ENCODE peak calls at places on chromosomes 4 and X, in nine cellular contexts. N is RKO; S is cardiac fibroblast; B is CD8-positive, alpha-beta memory T cell; L is activated naive CD4-positive, alpha-beta T cell treated with anti-CD3 and anti-CD28 coated beads, Interleukin-2, amount 50 U/mL, for 72 hours; P is fibroblast of pulmonary artery; F is stimulated activated CD4-positive, alpha-beta T cell treated with anti-CD3 and anti-CD28 coated beads, Interleukin-12 subunit alpha, Interleukin-12 subunit beta, amount 100 ng/mL, for 48 hours; O is DND-41; E is NCI-H2081. D is an unnamed sample.

GRCh38 chrX:135740683-135741149 is 27.3 kb downstream of the CT45A3 start:
- DNase-seq in N (peak), S (peak), B (peak), L (peak), P (no peak), F (peak), O (peak), E (no peak), D (no peak)

GRCh38 chr4:171524913-171525312 is 288.3 kb upstream of the GALNTL6 start:
- DNase-seq in N (no peak), S (no peak), B (no peak), L (no peak), P (no peak), F (no peak), O (no peak), E (no peak), D (no peak)

GRCh38 chr4:39498724-39499014 is 28.6 kb downstream of the UGDH start:
- DNase-seq in N (no peak), S (no peak), B (no peak), L (no peak), P (no peak), F (no peak), O (no peak), E (no peak), D (no peak)

GRCh38 chr4:3387943-3388348 is 53.8 kb upstream of the HGFAC start:
- DNase-seq in N (no peak), S (peak), B (no peak), L (no peak), P (peak), F (no peak), O (no peak), E (peak), D (no peak)

GRCh38 chrX:134933911-134934310 is 56.9 kb upstream of the SMIM10 start:
- DNase-seq in N (no peak), S (no peak), B (no peak), L (no peak), P (no peak), F (no peak), O (no peak), E (peak), D (no peak)

GRCh38 chr4:3202836-3203820 is 45.8 kb upstream of the MSANTD1 start:
- DNase-seq in N (no peak), S (peak), B (no peak), L (peak), P (peak), F (peak), O (no peak), E (no peak), D (no peak)

GRCh38 chrX:105483011-105483410 is 262.5 kb upstream of the TEX13A start:
- DNase-seq in N (peak), S (peak), B (no peak), L (no peak), P (peak), F (no peak), O (no peak), E (no peak), D (no peak)

GRCh38 chrX:16633754-16634153 is 16.2 kb upstream of the S100G start:
- DNase-seq in N (no peak), S (peak), B (no peak), L (no peak), P (peak), F (no peak), O (no peak), E (no peak), D (no peak)

GRCh38 chr4:169741569-169741968 is 16.2 kb downstream of the HPF1 start:
- DNase-seq in N (no peak), S (peak), B (no peak), L (no peak), P (no peak), F (no peak), O (no peak), E (no peak), D (no peak)

GRCh38 chr4:119025440-119025839 is 110.2 kb upstream of the MYOZ2 start:
- DNase-seq in N (no peak), S (peak), B (no peak), L (no peak), P (peak), F (no peak), O (no peak), E (no peak), D (no peak)

GRCh38 chr4:99483636-99484035 is 27.2 kb upstream of the C4orf17 start:
- DNase-seq in N (no peak), S (peak), B (no peak), L (no peak), P (peak), F (no peak), O (no peak), E (no peak), D (no peak)